ENCODE peak calls at places on chromosome 12, in nine cellular contexts. W is HS-5; I is kidney epithelial cell; X is stimulated activated CD4-positive, alpha-beta T cell treated with anti-CD3 and anti-CD28 coated beads, Interleukin-1b, Interleukin-23, amount 100 ng/mL, for 24 hours; D is CD4-positive, CD25-positive, alpha-beta regulatory T cell; K is AML-193; S is iris pigment epithelial cell; B is fibroblast of lung; T is HCEC 1CT. N is an unnamed sample.

GRCh38 chr12:6264402-6265037 is 46.0 kb upstream of the PLEKHG6 start:
- DNase-seq in D (no peak), B (no peak), S (peak), X (no peak), I (no peak), T (no peak), K (no peak), W (no peak), N (no peak)

GRCh38 chr12:45464699-45465098 is 248.8 kb downstream of the ANO6 start:
- DNase-seq in W (no peak), S (peak), D (no peak), I (no peak), K (no peak), T (peak), X (no peak), B (no peak), N (no peak)

GRCh38 chr12:132604108-132605054 is 6.0 kb downstream of the LRCOL1 start:
- DNase-seq in W (no peak), I (no peak), K (no peak), B (no peak), X (no peak), D (no peak), S (no peak), T (no peak), N (peak)

GRCh38 chr12:75939016-75939642 is 92.4 kb downstream of the PHLDA1 start:
- DNase-seq in W (no peak), B (no peak), X (no peak), K (no peak), I (no peak), D (no peak), T (no peak), S (no peak), N (no peak)

GRCh38 chr12:45546545-45546944 is 183.0 kb upstream of the ARID2 start:
- DNase-seq in D (no peak), I (no peak), K (no peak), W (no peak), B (no peak), X (no peak), T (no peak), S (no peak), N (no peak)

GRCh38 chr12:21649034-21649433 is 8.6 kb downstream of the LDHB start:
- DNase-seq in D (no peak), S (no peak), W (no peak), T (no peak), I (no peak), K (no peak), X (no peak), B (no peak), N (no peak)

GRCh38 chr12:42855362-42855950 is 265.9 kb upstream of the PRICKLE1 start:
- DNase-seq in B (no peak), D (no peak), W (no peak), X (no peak), I (no peak), T (no peak), K (no peak), S (no peak), N (no peak)

GRCh38 chr12:71780207-71780822 is 25.7 kb downstream of the RAB21 start:
- DNase-seq in S (peak), D (peak), T (peak), K (peak), I (no peak), X (no peak), B (peak), W (no peak), N (no peak)

GRCh38 chr12:21065845-21066244 is 65.1 kb upstream of the SLCO1B1 start:
- DNase-seq in I (no peak), K (no peak), B (no peak), X (no peak), S (peak), W (no peak), T (no peak), D (no peak), N (no peak)

GRCh38 chr12:88577537-88577936 is 2.7 kb downstream of the KITLG start:
- DNase-seq in X (no peak), D (no peak), S (peak), I (no peak), T (peak), W (no peak), B (peak), K (no peak), N (no peak)

GRCh38 chr12:31896514-31897039 is 62.6 kb upstream of the RESF1 start:
- DNase-seq in T (no peak), W (no peak), K (peak), X (peak), I (no peak), D (peak), B (peak), S (peak), N (peak)

GRCh38 chr12:44509471-44509870 is 366.6 kb downstream of the NELL2 start:
- DNase-seq in B (peak), S (no peak), X (no peak), K (no peak), I (no peak), T (no peak), W (peak), D (no peak), N (no peak)

GRCh38 chr12:112422531-112422930 is 3.8 kb downstream of the PTPN11 start:
- DNase-seq in K (no peak), W (no peak), D (no peak), S (peak), I (no peak), X (no peak), T (no peak), B (no peak), N (no peak)

GRCh38 chr12:110794623-110795280 is 52.0 kb upstream of the CCDC63 start:
- DNase-seq in D (no peak), T (peak), X (no peak), I (no peak), K (no peak), S (no peak), B (no peak), W (no peak), N (peak)

GRCh38 chr12:27571463-27571862 is 47.5 kb downstream of the PPFIBP1 start:
- DNase-seq in W (peak), S (peak), K (no peak), B (peak), X (no peak), T (peak), I (peak), D (no peak), N (no peak)

GRCh38 chr12:96398422-96399080 is 1.7 kb downstream of the CDK17 start:
- DNase-seq in D (peak), K (peak), I (no peak), S (no peak), X (no peak), W (no peak), B (no peak), T (no peak), N (no peak)

GRCh38 chr12:57296291-57296690 is 45.3 kb upstream of the STAC3 start:
- DNase-seq in W (no peak), S (no peak), X (no peak), T (no peak), D (no peak), B (no peak), K (no peak), I (no peak), N (no peak)

GRCh38 chr12:64814432-64814831 is 10.0 kb upstream of the TBC1D30 start:
- DNase-seq in I (no peak), X (no peak), B (no peak), S (no peak), K (no peak), D (no peak), W (no peak), T (no peak), N (no peak)

GRCh38 chr12:131896811-131897270 is 2.4 kb downstream of the ULK1 start:
- DNase-seq in X (no peak), T (no peak), K (no peak), W (no peak), D (no peak), I (peak), B (no peak), S (peak), N (peak)

GRCh38 chr12:89882051-89882450 is 173.4 kb upstream of the ATP2B1 start:
- DNase-seq in W (no peak), X (no peak), T (no peak), K (no peak), B (peak), S (peak), I (no peak), D (no peak), N (no peak)

GRCh38 chr12:24997970-24998582 is 49.2 kb upstream of the BCAT1 start:
- DNase-seq in B (peak), T (peak), X (no peak), I (no peak), D (peak), W (no peak), S (peak), K (no peak), N (no peak)

GRCh38 chr12:68001486-68002466 is 12.5 kb downstream of the IFNG-AS1 start:
- DNase-seq in B (peak), S (peak), W (no peak), D (no peak), K (no peak), I (no peak), T (peak), X (no peak), N (no peak)

GRCh38 chr12:107650977-107651376 is 34.6 kb upstream of the PWP1 start:
- DNase-seq in T (no peak), I (no peak), S (no peak), B (no peak), W (no peak), D (no peak), X (no peak), K (no peak), N (no peak)

N was measured in left ventricle myocardium inferior.